ENCODE peak calls at places on chromosome 3, in five cellular contexts. V, E, S, R and O are unnamed samples.

GRCh38 chr3:87128006-87128405 is 99.1 kb upstream of the CHMP2B start:
- DNase-seq in E (no peak), R (no peak), V (no peak), S (no peak), O (no peak)

GRCh38 chr3:21599890-21600289 is 151.1 kb downstream of the ZNF385D start:
- DNase-seq in R (no peak), S (no peak), E (no peak), V (no peak), O (no peak)

GRCh38 chr3:5520237-5520636 is 332.7 kb downstream of the EDEM1 start:
- DNase-seq in S (no peak), E (no peak), V (peak; percentile 27), R (no peak), O (peak; percentile 83)

GRCh38 chr3:189621948-189622603 is 9.1 kb upstream of the TP63 start:
- DNase-seq in S (no peak), V (no peak), R (no peak), E (no peak), O (no peak)

GRCh38 chr3:111616417-111617105 is 21.4 kb upstream of the ZBED2 start:
- DNase-seq in V (peak; percentile 59), E (no peak), S (no peak), R (peak; percentile 3), O (no peak)

GRCh38 chr3:69748503-69748902 is 9.2 kb downstream of the MITF start:
- DNase-seq in S (no peak), E (no peak), R (no peak), V (no peak), O (no peak)

GRCh38 chr3:196661400-196661799 is 21.9 kb downstream of the NRROS start:
- DNase-seq in V (no peak), E (no peak), R (no peak), S (no peak), O (no peak)

GRCh38 chr3:172065967-172066762 is 26.8 kb downstream of the FNDC3B start:
- DNase-seq in V (peak; percentile 70), S (no peak), R (peak; percentile 81), E (peak; percentile 85), O (no peak)

GRCh38 chr3:133401374-133402135 is 1.7 kb downstream of the BFSP2 start:
- DNase-seq in R (no peak), V (no peak), E (no peak), S (no peak), O (no peak)

GRCh38 chr3:166962911-166963310 is 417.2 kb downstream of the ZBBX start:
- DNase-seq in S (no peak), V (no peak), R (no peak), E (no peak), O (no peak)

GRCh38 chr3:184250167-184250828 is 826 bp downstream of the EEF1AKMT4 start:
- DNase-seq in S (peak; percentile 98), V (peak; percentile 90), E (peak; percentile 89), R (peak; percentile 90), O (peak; percentile 74)

GRCh38 chr3:42702982-42703694 is 540 bp upstream of the HHATL start:
- DNase-seq in V (no peak), S (no peak), R (no peak), E (no peak), O (no peak)

GRCh38 chr3:64214002-64214696 is 11.1 kb downstream of the PRICKLE2 start:
- DNase-seq in E (peak; percentile 83), V (no peak), R (no peak), S (no peak), O (no peak)

GRCh38 chr3:32593903-32594525 is 23.4 kb upstream of the DYNC1LI1 start:
- DNase-seq in V (no peak), R (no peak), E (no peak), S (no peak), O (no peak)

GRCh38 chr3:126360714-126361060 is 3.5 kb upstream of the KLF15 start:
- DNase-seq in R (no peak), S (no peak), E (no peak), V (no peak), O (no peak)

GRCh38 chr3:143158549-143158988 is 39.0 kb downstream of the CHST2 start:
- DNase-seq in S (no peak), V (no peak), R (no peak), E (no peak), O (no peak)

GRCh38 chr3:108322352-108322751 is 26.0 kb downstream of the HHLA2 start:
- DNase-seq in R (no peak), E (peak; percentile 18), V (no peak), S (no peak), O (no peak)

GRCh38 chr3:59660852-59661624 is 611.2 kb upstream of the CFAP20DC start:
- DNase-seq in E (no peak), V (peak; percentile 19), R (no peak), S (no peak), O (no peak)

GRCh38 chr3:165638066-165638465 is 199.2 kb downstream of the BCHE start:
- DNase-seq in V (no peak), E (no peak), R (no peak), S (no peak), O (no peak)

GRCh38 chr3:127455541-127456450 is 134.7 kb downstream of the TPRA1 start:
- DNase-seq in E (peak; percentile 54), V (peak; percentile 45), R (peak; percentile 41), S (peak; percentile 93), O (peak; percentile 69)

GRCh38 chr3:159948423-159949140 is 40.1 kb upstream of the IL12A start:
- DNase-seq in V (no peak), E (no peak), S (no peak), R (no peak), O (no peak)

GRCh38 chr3:5270656-5271055 is 83.1 kb downstream of the EDEM1 start:
- DNase-seq in V (no peak), E (no peak), R (no peak), S (no peak), O (no peak)

GRCh38 chr3:45112939-45113338 is 33.2 kb downstream of the CDCP1 start:
- DNase-seq in S (no peak), E (no peak), V (no peak), R (no peak), O (no peak)

GRCh38 chr3:192899540-192899982 is 18.1 kb downstream of the MB21D2 start:
- DNase-seq in E (no peak), S (no peak), R (no peak), V (peak; percentile 64), O (no peak)

GRCh38 chr3:176964656-176965055 is 232.6 kb downstream of the TBL1XR1 start:
- DNase-seq in R (no peak), V (no peak), E (no peak), S (no peak), O (no peak)

GRCh38 chr3:191894406-191894805 is 433.4 kb downstream of the PYDC2 start:
- DNase-seq in E (no peak), R (no peak), S (no peak), V (no peak), O (no peak)

GRCh38 chr3:141074529-141074928 is 23.4 kb downstream of the SPSB4 start:
- DNase-seq in R (no peak), E (no peak), V (no peak), S (peak; percentile 72), O (no peak)

DNA sequence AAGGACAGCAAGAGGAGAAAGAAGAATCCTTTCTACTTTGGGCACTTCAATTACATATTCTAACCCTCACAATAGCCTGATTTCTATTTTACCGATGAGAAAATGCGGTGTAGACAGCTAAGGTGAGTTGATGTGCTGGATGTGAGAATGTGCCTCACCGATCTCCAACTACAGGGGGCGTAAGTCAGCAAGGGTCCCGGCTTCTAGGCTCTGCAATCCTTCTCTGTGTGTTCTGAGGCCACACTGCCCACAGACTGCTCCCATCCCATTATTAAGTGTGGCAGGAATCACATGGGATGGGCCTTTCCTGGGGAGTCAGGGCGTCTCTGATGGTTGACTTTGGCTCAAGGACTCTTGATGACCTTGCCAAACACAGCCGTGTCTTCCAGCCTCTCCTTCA is 23.6 kb upstream of the RPL35A start:
- DNase-seq in R (no peak), S (peak; percentile 73), E (no peak), V (peak; percentile 20), O (peak; percentile 35)
- TF ChIP-seq JUN in R (no peak), S (no peak), E (no peak), V (no peak), O (no peak)

DNA sequence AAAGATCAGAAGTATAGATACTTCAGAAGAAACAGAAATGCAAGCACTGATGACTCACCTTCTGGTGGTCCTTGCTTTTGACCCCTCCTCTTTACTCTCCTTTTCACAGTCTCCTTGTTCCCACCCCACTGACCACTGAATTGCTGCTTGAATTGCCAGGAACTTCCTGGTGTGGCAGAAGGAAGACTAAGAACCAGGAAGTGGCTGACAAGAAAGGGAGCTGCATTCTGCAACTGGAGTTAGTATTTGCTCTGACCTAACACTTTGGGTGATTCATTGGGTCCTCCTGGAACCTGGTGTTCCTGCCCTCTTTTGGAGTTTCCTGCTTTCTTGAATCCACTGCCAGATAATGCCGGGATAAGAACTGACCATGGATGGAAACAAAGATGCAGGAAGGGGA is 23.0 kb downstream of the KY start:
- DNase-seq in S (no peak), R (no peak), V (peak; percentile 55), E (no peak), O (no peak)
- TF ChIP-seq JUN in S (no peak), R (no peak), V (no peak), E (no peak), O (no peak)

GRCh38 chr3:37032961-37033360 is 39.6 kb downstream of the MLH1 start:
- DNase-seq in V (no peak), S (no peak), E (no peak), R (no peak), O (no peak)
- TF ChIP-seq JUN in V (no peak), S (no peak), E (no peak), R (no peak), O (no peak)

GRCh38 chr3:124833710-124834332 is 53.3 kb downstream of the ITGB5 start:
- DNase-seq in R (peak; percentile 99), S (no peak), E (no peak), V (peak; percentile 81), O (no peak)

GRCh38 chr3:124834723-124835718 is 52.1 kb downstream of the ITGB5 start:
- DNase-seq in R (peak; percentile 99), E (peak; percentile 90), S (peak; percentile 50), V (peak; percentile 91), O (no peak)

GRCh38 chr3:124831631-124832184 is 55.5 kb downstream of the ITGB5 start:
- DNase-seq in R (no peak), V (no peak), S (no peak), E (no peak), O (peak; percentile 41)

GRCh38 chr3:124829819-124830554 is 57.2 kb downstream of the ITGB5 start:
- DNase-seq in V (no peak), S (no peak), E (no peak), R (peak; percentile 56), O (no peak)

DNA sequence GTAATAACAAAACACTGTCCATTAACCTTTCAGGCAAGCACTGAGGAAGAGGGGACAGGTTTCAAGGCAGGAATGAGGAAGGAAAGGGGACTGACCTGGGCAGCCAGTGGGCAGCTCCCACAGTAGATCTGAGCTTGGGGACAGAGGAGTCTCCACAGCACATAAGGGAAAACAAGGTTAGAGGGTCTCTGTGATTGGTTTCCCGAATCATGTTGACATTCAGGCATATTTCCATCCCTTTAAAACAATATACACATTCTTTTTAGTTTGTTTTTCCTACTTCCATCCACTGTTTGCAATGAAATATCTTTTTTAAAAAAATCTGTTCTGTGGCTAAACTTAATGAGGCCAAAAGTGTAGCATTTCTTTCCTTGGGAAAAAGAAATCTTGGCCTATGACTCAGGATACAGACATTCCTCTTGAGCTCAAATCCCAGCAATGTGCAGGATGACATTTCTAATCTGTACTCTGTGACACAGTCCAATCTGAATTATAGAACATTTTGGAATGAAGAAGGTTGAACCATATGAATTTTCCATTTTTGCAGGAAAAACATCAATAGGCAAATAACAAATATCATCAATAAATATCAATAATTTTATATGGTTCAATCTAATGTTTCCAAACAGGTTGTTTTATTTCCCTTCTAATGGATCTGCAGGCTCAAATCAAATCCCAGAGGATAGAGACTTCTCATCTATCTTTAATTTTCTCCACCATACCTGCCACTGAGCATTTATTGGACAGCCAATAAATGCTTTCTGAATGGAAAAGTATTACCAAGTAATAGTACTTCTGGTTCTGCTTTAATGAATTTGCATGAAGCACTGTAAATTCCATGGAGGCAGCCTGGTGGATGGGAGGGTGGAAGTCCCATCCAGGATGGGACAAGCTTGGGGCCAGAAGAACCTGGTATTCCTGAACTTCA is 54.1 kb downstream of the ITGB5 start:
- DNase-seq in V (no peak), R (no peak), E (peak; percentile 71), S (no peak), O (no peak)
- TF ChIP-seq JUN in V (no peak), R (no peak), E (peak; percentile 22), S (no peak), O (no peak)